ENCODE peak calls at places on chromosomes 5 and 9, in five cellular contexts. One of them, this sample, is unnamed.

GRCh38 chr9:36893148-36893547 is 140.9 kb downstream of the PAX5 start:
- DNase-seq in fibroblast of pulmonary artery: no peak
- DNase-seq in sigmoid colon: peak; percentile 53
- DNase-seq in epithelial cell of proximal tubule: no peak
- DNase-seq in upper lobe of right lung: no peak
- DNase-seq in this sample: no peak

GRCh38 chr5:43601454-43602260 is 1.3 kb upstream of the NNT start:
- DNase-seq in epithelial cell of proximal tubule: no peak
- DNase-seq in sigmoid colon: no peak
- DNase-seq in fibroblast of pulmonary artery: peak; percentile 27
- DNase-seq in upper lobe of right lung: no peak
- DNase-seq in this sample: no peak

GRCh38 chr5:107378218-107378899 is 292.4 kb downstream of the EFNA5 start:
- DNase-seq in upper lobe of right lung: no peak
- DNase-seq in epithelial cell of proximal tubule: no peak
- DNase-seq in fibroblast of pulmonary artery: no peak
- DNase-seq in sigmoid colon: no peak
- DNase-seq in this sample: no peak

GRCh38 chr5:152271420-152271819 is 133.7 kb downstream of the NMUR2 start:
- DNase-seq in sigmoid colon: no peak
- DNase-seq in upper lobe of right lung: no peak
- DNase-seq in epithelial cell of proximal tubule: no peak
- DNase-seq in fibroblast of pulmonary artery: peak; percentile 1
- DNase-seq in this sample: no peak

GRCh38 chr5:61029456-61030162 is 84.6 kb downstream of the NDUFAF2 start:
- DNase-seq in upper lobe of right lung: no peak
- DNase-seq in epithelial cell of proximal tubule: no peak
- DNase-seq in fibroblast of pulmonary artery: no peak
- DNase-seq in sigmoid colon: no peak
- DNase-seq in this sample: no peak

GRCh38 chr5:15290953-15291352 is 209.0 kb upstream of the FBXL7 start:
- DNase-seq in upper lobe of right lung: no peak
- DNase-seq in epithelial cell of proximal tubule: no peak
- DNase-seq in fibroblast of pulmonary artery: no peak
- DNase-seq in sigmoid colon: no peak
- DNase-seq in this sample: no peak

GRCh38 chr9:122075135-122076030 is 17.7 kb downstream of the TTLL11 start:
- DNase-seq in upper lobe of right lung: no peak
- DNase-seq in sigmoid colon: no peak
- DNase-seq in fibroblast of pulmonary artery: no peak
- DNase-seq in epithelial cell of proximal tubule: no peak
- DNase-seq in this sample: no peak

GRCh38 chr9:70427161-70427945 is 12.9 kb upstream of the KLF9 start:
- DNase-seq in sigmoid colon: peak; percentile 78
- DNase-seq in fibroblast of pulmonary artery: peak; percentile 63
- DNase-seq in upper lobe of right lung: no peak
- DNase-seq in epithelial cell of proximal tubule: no peak
- DNase-seq in this sample: no peak

GRCh38 chr5:1125030-1125357 is 13.1 kb upstream of the SLC12A7 start:
- DNase-seq in upper lobe of right lung: no peak
- DNase-seq in fibroblast of pulmonary artery: peak; percentile 68
- DNase-seq in epithelial cell of proximal tubule: no peak
- DNase-seq in sigmoid colon: peak; percentile 93
- DNase-seq in this sample: no peak

GRCh38 chr9:34651876-34652602 is at the start of gene IL11RA:
- DNase-seq in fibroblast of pulmonary artery: peak; percentile 82
- DNase-seq in sigmoid colon: peak; percentile 97
- DNase-seq in epithelial cell of proximal tubule: no peak
- DNase-seq in upper lobe of right lung: peak; percentile 94
- DNase-seq in this sample: peak; percentile 87

GRCh38 chr5:110865400-110866094 is 126.7 kb downstream of the SLC25A46 start:
- DNase-seq in fibroblast of pulmonary artery: peak; percentile 67
- DNase-seq in upper lobe of right lung: no peak
- DNase-seq in epithelial cell of proximal tubule: no peak
- DNase-seq in sigmoid colon: no peak
- DNase-seq in this sample: no peak

GRCh38 chr5:98581416-98581999 is 192.0 kb upstream of the RGMB start:
- DNase-seq in upper lobe of right lung: no peak
- DNase-seq in epithelial cell of proximal tubule: peak; percentile 38
- DNase-seq in sigmoid colon: no peak
- DNase-seq in fibroblast of pulmonary artery: peak; percentile 50
- DNase-seq in this sample: no peak

GRCh38 chr9:14096182-14096922 is 217.6 kb downstream of the NFIB start:
- DNase-seq in fibroblast of pulmonary artery: peak; percentile 89
- DNase-seq in upper lobe of right lung: no peak
- DNase-seq in sigmoid colon: no peak
- DNase-seq in epithelial cell of proximal tubule: peak; percentile 61
- DNase-seq in this sample: no peak

GRCh38 chr9:4666042-4666699 is at the start of gene SPATA6L:
- DNase-seq in epithelial cell of proximal tubule: no peak
- DNase-seq in fibroblast of pulmonary artery: peak; percentile 60
- DNase-seq in upper lobe of right lung: peak; percentile 92
- DNase-seq in sigmoid colon: peak; percentile 88
- DNase-seq in this sample: no peak

GRCh38 chr9:110021891-110022290 is 186.1 kb downstream of the C9orf152 start:
- DNase-seq in epithelial cell of proximal tubule: no peak
- DNase-seq in upper lobe of right lung: no peak
- DNase-seq in sigmoid colon: no peak
- DNase-seq in fibroblast of pulmonary artery: no peak
- DNase-seq in this sample: no peak

GRCh38 chr5:51018423-51018822 is 352.0 kb downstream of the PARP8 start:
- DNase-seq in sigmoid colon: no peak
- DNase-seq in fibroblast of pulmonary artery: no peak
- DNase-seq in epithelial cell of proximal tubule: no peak
- DNase-seq in upper lobe of right lung: no peak
- DNase-seq in this sample: no peak

DNA sequence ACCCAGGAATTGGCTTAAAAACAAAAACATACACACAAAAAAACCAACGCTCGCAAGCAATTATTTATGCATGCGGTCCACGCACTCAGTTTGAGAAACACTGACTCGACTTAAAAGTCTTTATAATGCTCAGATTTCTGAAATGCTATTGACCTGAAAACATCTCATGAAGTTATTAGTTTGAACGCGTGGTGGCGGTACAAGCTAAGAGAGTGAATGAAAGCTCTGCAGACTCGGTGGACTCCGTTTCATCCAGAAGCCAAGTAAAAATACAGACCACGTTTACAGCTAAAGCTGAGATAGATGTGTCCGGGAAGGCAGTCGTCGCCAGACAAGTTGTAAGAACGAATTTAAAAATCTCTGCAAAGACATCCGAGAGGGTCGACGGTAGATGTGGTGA is at the start of gene PCDHB6:
- DNase-seq in fibroblast of pulmonary artery: peak; percentile 6
- DNase-seq in sigmoid colon: no peak
- DNase-seq in epithelial cell of proximal tubule: no peak
- DNase-seq in upper lobe of right lung: no peak
- DNase-seq in this sample: no peak
- TF ChIP-seq CTCF in fibroblast of pulmonary artery: no peak
- TF ChIP-seq CTCF in sigmoid colon: no peak
- TF ChIP-seq CTCF in epithelial cell of proximal tubule: peak; percentile 19
- TF ChIP-seq CTCF in upper lobe of right lung: peak; percentile 20
- TF ChIP-seq CTCF in this sample: no peak

DNA sequence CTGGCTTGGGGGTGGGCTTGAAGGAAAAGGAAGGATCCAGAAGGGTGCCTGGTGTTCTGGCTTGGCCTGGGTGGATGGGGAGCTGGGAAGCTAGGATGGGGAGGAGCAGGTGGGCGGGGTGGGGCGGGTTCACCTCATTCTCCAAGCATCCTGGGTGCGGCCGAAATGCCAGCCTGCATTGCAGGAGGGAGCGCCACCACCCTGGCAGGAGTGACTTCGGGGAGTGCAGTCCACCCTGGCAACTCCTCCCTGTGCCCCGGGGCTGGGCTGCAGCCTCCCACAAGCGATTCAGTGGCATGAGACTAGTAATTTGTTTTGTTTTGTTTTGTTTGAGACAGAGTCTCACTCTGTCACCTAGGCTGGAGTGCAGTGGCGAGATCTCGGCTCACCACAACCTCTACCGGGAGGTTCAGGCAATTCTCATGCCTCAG is 5.5 kb downstream of the TTC16 start:
- DNase-seq in epithelial cell of proximal tubule: no peak
- DNase-seq in sigmoid colon: no peak
- DNase-seq in fibroblast of pulmonary artery: no peak
- DNase-seq in upper lobe of right lung: no peak
- DNase-seq in this sample: no peak
- TF ChIP-seq CTCF in epithelial cell of proximal tubule: no peak
- TF ChIP-seq CTCF in sigmoid colon: no peak
- TF ChIP-seq CTCF in fibroblast of pulmonary artery: no peak
- TF ChIP-seq CTCF in upper lobe of right lung: no peak
- TF ChIP-seq CTCF in this sample: no peak

DNA sequence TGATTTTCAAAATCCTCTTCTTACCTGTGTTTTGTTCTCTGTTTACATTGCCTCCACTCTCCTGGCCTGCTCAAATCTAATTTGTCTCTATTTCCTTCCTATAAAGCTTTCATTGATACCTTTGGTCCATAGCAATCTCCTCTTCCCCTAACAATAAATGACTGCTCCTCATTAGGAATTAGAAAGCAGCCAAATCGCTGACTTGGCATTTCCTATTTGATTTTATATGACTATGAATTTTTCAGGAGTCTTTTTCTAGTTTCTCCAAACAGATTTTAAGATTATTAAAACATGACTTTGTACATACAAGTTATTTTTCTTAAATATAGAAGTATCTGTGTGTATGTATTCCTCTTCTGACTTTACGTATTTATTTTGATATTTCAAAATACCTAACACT is 805.2 kb downstream of the TLE1 start:
- DNase-seq in epithelial cell of proximal tubule: no peak
- DNase-seq in sigmoid colon: no peak
- DNase-seq in fibroblast of pulmonary artery: no peak
- DNase-seq in upper lobe of right lung: no peak
- DNase-seq in this sample: no peak
- TF ChIP-seq CTCF in epithelial cell of proximal tubule: no peak
- TF ChIP-seq CTCF in sigmoid colon: no peak
- TF ChIP-seq CTCF in fibroblast of pulmonary artery: no peak
- TF ChIP-seq CTCF in upper lobe of right lung: no peak
- TF ChIP-seq CTCF in this sample: no peak

GRCh38 chr9:98117984-98118639 is 910 bp downstream of the TRIM14 start:
- DNase-seq in epithelial cell of proximal tubule: no peak
- DNase-seq in sigmoid colon: no peak
- DNase-seq in upper lobe of right lung: no peak
- DNase-seq in fibroblast of pulmonary artery: peak; percentile 42
- DNase-seq in this sample: no peak
- TF ChIP-seq CTCF in epithelial cell of proximal tubule: peak; percentile 58
- TF ChIP-seq CTCF in sigmoid colon: no peak
- TF ChIP-seq CTCF in upper lobe of right lung: peak; percentile 23
- TF ChIP-seq CTCF in fibroblast of pulmonary artery: peak; percentile 27
- TF ChIP-seq CTCF in this sample: no peak

DNA sequence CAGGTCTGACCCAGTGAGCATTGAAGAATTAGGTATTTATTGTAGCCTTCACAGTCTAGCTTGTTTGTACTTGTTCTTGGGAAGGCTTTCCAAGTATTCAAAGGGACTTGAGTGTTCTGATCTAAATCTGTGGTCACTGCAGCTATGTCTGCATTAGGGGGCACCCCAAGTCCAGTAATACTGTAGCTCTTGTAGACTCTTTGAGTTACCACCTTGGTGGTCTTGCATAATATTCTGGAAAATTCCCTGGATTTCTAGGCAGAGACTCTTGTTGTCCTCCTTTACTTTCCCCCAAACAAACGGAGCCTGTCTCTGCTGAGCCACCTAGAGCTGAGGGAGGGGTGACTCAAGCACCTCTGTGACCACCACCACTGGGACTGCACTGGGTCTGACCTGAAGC is 149.5 kb upstream of the DHFR start:
- DNase-seq in sigmoid colon: no peak
- DNase-seq in upper lobe of right lung: no peak
- DNase-seq in fibroblast of pulmonary artery: peak; percentile 11
- DNase-seq in epithelial cell of proximal tubule: no peak
- DNase-seq in this sample: no peak
- TF ChIP-seq CTCF in sigmoid colon: no peak
- TF ChIP-seq CTCF in upper lobe of right lung: peak; percentile 8
- TF ChIP-seq CTCF in fibroblast of pulmonary artery: no peak
- TF ChIP-seq CTCF in epithelial cell of proximal tubule: no peak
- TF ChIP-seq CTCF in this sample: no peak

GRCh38 chr5:87966213-87966612 is 302.4 kb downstream of the TMEM161B start:
- DNase-seq in fibroblast of pulmonary artery: no peak
- DNase-seq in upper lobe of right lung: no peak
- DNase-seq in sigmoid colon: no peak
- DNase-seq in epithelial cell of proximal tubule: no peak
- DNase-seq in this sample: no peak
- TF ChIP-seq CTCF in fibroblast of pulmonary artery: no peak
- TF ChIP-seq CTCF in upper lobe of right lung: no peak
- TF ChIP-seq CTCF in sigmoid colon: no peak
- TF ChIP-seq CTCF in epithelial cell of proximal tubule: no peak
- TF ChIP-seq CTCF in this sample: no peak

GRCh38 chr5:65173130-65173525 is 308.6 kb downstream of the ADAMTS6 start:
- DNase-seq in sigmoid colon: no peak
- DNase-seq in fibroblast of pulmonary artery: no peak
- DNase-seq in upper lobe of right lung: no peak
- DNase-seq in epithelial cell of proximal tubule: no peak
- DNase-seq in this sample: no peak
- TF ChIP-seq CTCF in sigmoid colon: no peak
- TF ChIP-seq CTCF in fibroblast of pulmonary artery: no peak
- TF ChIP-seq CTCF in upper lobe of right lung: no peak
- TF ChIP-seq CTCF in epithelial cell of proximal tubule: no peak
- TF ChIP-seq CTCF in this sample: no peak

This sample was measured in osteocyte.